ENCODE peak calls at places on chromosomes 13 and 19, in five cellular contexts. Q is upper lobe of left lung; U is A549; J is cardiac muscle cell; O is CD4-positive, alpha-beta memory T cell. K is an unnamed sample.
A peak's percentile ranks its signal among the peaks of the same experiment; 100 is the strongest.

GRCh38 chr19:3208317-3209207 is 15.9 kb upstream of the CELF5 start:
- DNase-seq in Q (no peak), U (no peak), J (no peak), O (no peak), K (no peak)

GRCh38 chr19:17121736-17122293 is 46.2 kb downstream of the MYO9B start:
- DNase-seq in Q (no peak), U (no peak), J (no peak), O (no peak), K (no peak)

GRCh38 chr19:49997709-49998108 is 27.5 kb downstream of the VRK3 start:
- DNase-seq in Q (no peak), U (peak; percentile 83), J (peak; percentile 30), O (no peak), K (no peak)

GRCh38 chr19:58261968-58262921 is 16.5 kb upstream of the ZNF8 start:
- DNase-seq in Q (no peak), U (no peak), J (no peak), O (no peak), K (no peak)

GRCh38 chr19:49488046-49488862 is 846 bp downstream of the RPL13A start:
- DNase-seq in Q (no peak), U (no peak), J (no peak), O (no peak), K (no peak)

GRCh38 chr13:27522847-27523246 is 72.5 kb upstream of the MTIF3 start:
- DNase-seq in Q (no peak), U (no peak), J (no peak), O (no peak), K (no peak)

GRCh38 chr13:40553356-40553755 is 113.1 kb downstream of the FOXO1 start:
- DNase-seq in Q (no peak), U (no peak), J (no peak), O (no peak), K (no peak)

GRCh38 chr19:11881151-11881800 is 6.3 kb upstream of the ZNF69 start:
- DNase-seq in Q (peak; percentile 54), U (no peak), J (peak; percentile 82), O (peak; percentile 65), K (peak; percentile 50)

GRCh38 chr19:46624958-46625661 is at the start of gene PTGIR:
- DNase-seq in Q (no peak), U (no peak), J (no peak), O (peak; percentile 29), K (peak; percentile 93)

GRCh38 chr13:113918580-113918979 is 54.7 kb upstream of the GAS6 start:
- DNase-seq in Q (peak; percentile 14), U (no peak), J (no peak), O (no peak), K (no peak)

GRCh38 chr13:72931311-72931710 is 127.5 kb upstream of the KLF5 start:
- DNase-seq in Q (no peak), U (no peak), J (no peak), O (no peak), K (no peak)

GRCh38 chr19:43625918-43626579 is 6.6 kb upstream of the ZNF428 start:
- DNase-seq in Q (no peak), U (peak; percentile 42), J (peak; percentile 13), O (no peak), K (no peak)

GRCh38 chr13:46057251-46058015 is 4.9 kb upstream of the ZC3H13 start:
- DNase-seq in Q (no peak), U (no peak), J (no peak), O (no peak), K (no peak)

GRCh38 chr13:51714663-51715168 is 89.2 kb downstream of the DHRS12 start:
- DNase-seq in Q (no peak), U (no peak), J (no peak), O (no peak), K (no peak)

DNA sequence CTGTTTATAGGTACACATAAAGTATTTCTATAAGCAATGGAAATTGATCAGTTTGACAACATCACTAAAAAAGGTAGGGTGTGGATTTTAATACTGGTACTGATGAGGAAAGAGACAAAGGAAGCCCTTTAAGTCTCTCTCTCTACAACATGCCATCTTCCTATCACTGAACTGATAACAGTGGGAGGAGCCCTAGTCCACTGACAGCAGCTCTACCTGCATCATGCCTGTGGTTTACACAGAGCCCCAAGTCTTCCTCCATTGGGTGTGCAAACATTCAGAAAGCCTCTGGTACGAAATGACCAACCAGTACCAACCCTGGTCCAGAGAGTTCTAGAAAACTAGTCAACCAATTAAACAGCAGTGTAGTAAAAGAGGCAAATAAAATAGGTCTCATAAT is 53.4 kb downstream of the KLF12 start:
- DNase-seq in Q (no peak), U (no peak), J (no peak), O (no peak), K (no peak)
- H3K27ac ChIP-seq in Q (no peak overlapping the region), U (no peak overlapping the region), J (no peak overlapping the region), O (no peak overlapping the region), K (no peak overlapping the region)

DNA sequence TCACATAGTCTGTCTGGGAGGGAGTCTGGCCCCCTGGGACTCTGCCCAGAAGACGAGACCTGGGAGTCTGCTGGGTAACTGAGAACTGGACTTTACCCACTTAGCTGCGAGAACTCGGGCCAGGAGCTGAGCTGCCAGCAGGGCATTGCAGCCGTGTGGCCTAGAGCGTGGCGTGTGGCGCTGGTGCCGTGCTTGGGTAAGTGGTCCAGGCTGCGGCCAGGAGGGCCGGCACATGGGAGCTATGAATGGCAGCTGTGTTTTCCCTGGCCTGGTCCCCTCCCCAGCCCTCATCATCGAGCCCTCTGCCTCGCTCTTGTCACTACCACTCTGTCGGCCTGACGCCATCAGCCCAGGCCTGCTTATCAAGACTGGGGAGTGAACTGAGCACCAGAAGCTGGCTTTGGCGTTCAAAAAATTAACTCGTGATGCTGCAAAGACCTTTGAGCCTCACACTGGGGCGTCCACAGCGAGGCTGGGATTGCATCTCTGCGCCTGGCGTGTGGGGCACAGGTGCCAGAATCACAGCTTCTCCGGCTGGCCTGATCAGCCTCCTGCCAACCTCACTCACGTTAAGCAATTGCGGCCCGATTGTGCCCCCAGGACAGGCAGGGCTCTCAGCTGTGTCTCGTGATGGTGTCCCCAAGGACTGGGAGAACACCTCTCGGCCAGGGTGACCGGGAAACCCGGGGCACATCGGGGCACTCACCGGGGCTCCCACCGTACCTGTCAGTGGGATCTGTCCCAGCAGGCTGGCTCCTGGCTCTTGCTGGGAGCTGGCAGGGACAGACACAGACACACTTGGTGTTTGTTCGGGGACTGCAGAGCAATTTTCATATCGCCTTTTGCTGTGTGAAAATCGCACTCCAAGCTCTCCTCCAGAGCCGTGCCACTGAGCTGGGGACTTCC is 85.9 kb downstream of the KDM4B start:
- DNase-seq in Q (no peak), U (no peak), J (no peak), O (no peak), K (no peak)
- H3K27ac ChIP-seq in Q (no peak overlapping the region), U (no peak overlapping the region), J (peak overlapping the region; percentile 55), O (no peak overlapping the region), K (no peak overlapping the region)

GRCh38 chr13:49908637-49909036 is 27.5 kb downstream of the SPRYD7 start:
- DNase-seq in Q (no peak), U (no peak), J (no peak), O (no peak), K (no peak)
- H3K27ac ChIP-seq in Q (no peak overlapping the region), U (no peak overlapping the region), J (no peak overlapping the region), O (no peak overlapping the region), K (no peak overlapping the region)

GRCh38 chr13:61778531-61778930 is 362.9 kb upstream of the PCDH20 start:
- DNase-seq in Q (no peak), U (no peak), J (no peak), O (no peak), K (no peak)
- H3K27ac ChIP-seq in Q (no peak overlapping the region), U (no peak overlapping the region), J (no peak overlapping the region), O (no peak overlapping the region), K (no peak overlapping the region)

GRCh38 chr19:7933828-7934725 is 8.1 kb upstream of the CTXN1 start:
- DNase-seq in Q (no peak), U (no peak), J (no peak), O (no peak), K (no peak)
- H3K27ac ChIP-seq in Q (no peak overlapping the region), U (no peak overlapping the region), J (no peak overlapping the region), O (no peak overlapping the region), K (no peak overlapping the region)

GRCh38 chr19:10543059-10543419 is 665 bp upstream of the ATG4D start:
- DNase-seq in Q (no peak), U (no peak), J (no peak), O (no peak), K (no peak)

GRCh38 chr19:10544753-10545251 is 1.1 kb downstream of the ATG4D start:
- DNase-seq in Q (no peak), U (no peak), J (no peak), O (peak; percentile 50), K (no peak)

GRCh38 chr19:10544242-10544752 is 593 bp downstream of the ATG4D start:
- DNase-seq in Q (peak; percentile 73), U (no peak), J (no peak), O (peak; percentile 53), K (peak; percentile 75)

GRCh38 chr19:10546817-10547216 is 3.1 kb downstream of the ATG4D start:
- DNase-seq in Q (no peak), U (no peak), J (no peak), O (no peak), K (no peak)

GRCh38 chr19:10543420-10544241 is at the start of gene ATG4D:
- DNase-seq in Q (peak; percentile 91), U (peak; percentile 88), J (peak; percentile 89), O (peak; percentile 89), K (peak; percentile 83)
- H3K27ac ChIP-seq in Q (peak within 1 kb of the TSS; percentile 85), U (peak within 1 kb of the TSS; percentile 91), J (peak within 1 kb of the TSS; percentile 84), O (peak within 1 kb of the TSS; percentile 86), K (no peak within 1 kb of the TSS)

K was measured in aorta.